ENCODE peak calls at places on chromosomes 2 and 18, in five cellular contexts. G, W, T, J and R are unnamed samples.

GRCh38 chr2:133086176-133086575 is 416.2 kb upstream of the LYPD1 start:
- DNase-seq in J (no peak), W (no peak), G (no peak), T (no peak), R (no peak)

GRCh38 chr2:120320318-120320851 is 25.6 kb upstream of the INHBB start:
- DNase-seq in W (no peak), T (no peak), G (no peak), J (no peak), R (peak; percentile 31)

GRCh38 chr18:53567935-53568574 is 656.4 kb downstream of the MBD2 start:
- DNase-seq in T (no peak), J (no peak), W (peak; percentile 55), G (peak; percentile 57), R (no peak)

GRCh38 chr2:29275186-29275585 is 160.0 kb downstream of the CLIP4 start:
- DNase-seq in G (no peak), J (no peak), W (no peak), T (no peak), R (no peak)

GRCh38 chr2:238848941-238849853 is 1.3 kb downstream of the TWIST2 start:
- DNase-seq in W (peak; percentile 54), T (no peak), J (no peak), G (peak; percentile 55), R (no peak)

GRCh38 chr2:141331127-141331526 is 799.7 kb downstream of the LRP1B start:
- DNase-seq in G (no peak), T (no peak), J (no peak), W (peak; percentile 73), R (no peak)

GRCh38 chr2:135037831-135038230 is 9.4 kb downstream of the MAP3K19 start:
- DNase-seq in G (no peak), W (peak; percentile 14), T (no peak), J (no peak), R (no peak)

GRCh38 chr18:3596324-3597158 is 146.6 kb downstream of the TGIF1 start:
- DNase-seq in J (peak; percentile 46), G (peak; percentile 47), T (peak; percentile 34), W (peak; percentile 64), R (no peak)

DNA sequence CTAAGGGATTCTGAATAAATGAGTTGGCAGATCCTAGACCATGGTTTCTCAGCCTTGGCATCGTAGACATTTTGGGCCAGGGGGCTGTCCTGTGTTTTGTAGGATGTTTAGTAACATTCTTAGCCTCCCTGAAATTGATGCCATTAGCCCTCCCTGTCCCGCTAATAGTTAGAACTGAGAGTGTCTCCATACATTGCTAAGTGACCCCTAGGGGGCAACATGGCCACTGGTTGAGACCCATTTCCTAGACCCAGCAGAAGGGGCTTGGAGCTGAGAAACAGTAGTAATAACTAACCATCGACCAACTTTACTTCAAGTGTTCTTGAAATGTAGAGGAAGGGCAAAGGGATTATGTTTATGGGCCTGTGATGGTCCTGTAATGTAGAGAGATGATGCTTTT is 40.8 kb downstream of the KCMF1 start:
- DNase-seq in T (no peak), W (no peak), J (no peak), G (peak; percentile 53), R (no peak)
- TF ChIP-seq CTCF in T (no peak), W (peak; percentile 12), J (no peak), G (peak; percentile 63), R (peak; percentile 16)

DNA sequence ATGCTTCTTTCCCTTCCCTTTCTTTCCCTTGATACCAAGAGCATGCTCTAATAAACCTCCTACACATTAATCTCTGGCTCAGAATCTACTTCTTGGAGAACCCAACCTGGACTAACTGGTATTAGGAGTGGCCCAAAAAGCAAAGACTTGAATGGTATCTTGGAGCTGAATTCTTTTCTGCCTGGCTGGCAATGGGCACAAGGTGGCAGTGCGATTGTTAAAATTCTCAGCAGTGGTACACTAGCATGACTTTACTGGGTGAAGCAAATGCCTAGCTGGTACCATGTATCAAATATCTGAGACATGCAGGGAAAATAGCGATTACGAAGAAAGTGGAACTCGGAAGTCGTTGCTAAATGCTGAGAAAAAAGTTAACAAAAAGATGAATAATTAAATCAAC is 376.1 kb downstream of the XIRP2 start:
- DNase-seq in G (peak; percentile 35), T (no peak), W (peak; percentile 34), J (no peak), R (no peak)
- TF ChIP-seq CTCF in G (peak; percentile 64), T (no peak), W (peak; percentile 20), J (no peak), R (no peak)

GRCh38 chr2:47520302-47520630 is 117.3 kb downstream of the MSH2 start:
- DNase-seq in J (no peak), G (no peak), W (no peak), T (no peak), R (no peak)

GRCh38 chr2:47521666-47522285 is 118.8 kb downstream of the MSH2 start:
- DNase-seq in G (no peak), J (no peak), W (no peak), T (no peak), R (no peak)

GRCh38 chr2:47528874-47529273 is 125.9 kb downstream of the MSH2 start:
- DNase-seq in T (no peak), W (no peak), G (no peak), J (no peak), R (no peak)

GRCh38 chr2:47520825-47521665 is 118.1 kb downstream of the MSH2 start:
- DNase-seq in G (no peak), W (peak; percentile 62), J (peak; percentile 46), T (peak; percentile 74), R (peak; percentile 64)

DNA sequence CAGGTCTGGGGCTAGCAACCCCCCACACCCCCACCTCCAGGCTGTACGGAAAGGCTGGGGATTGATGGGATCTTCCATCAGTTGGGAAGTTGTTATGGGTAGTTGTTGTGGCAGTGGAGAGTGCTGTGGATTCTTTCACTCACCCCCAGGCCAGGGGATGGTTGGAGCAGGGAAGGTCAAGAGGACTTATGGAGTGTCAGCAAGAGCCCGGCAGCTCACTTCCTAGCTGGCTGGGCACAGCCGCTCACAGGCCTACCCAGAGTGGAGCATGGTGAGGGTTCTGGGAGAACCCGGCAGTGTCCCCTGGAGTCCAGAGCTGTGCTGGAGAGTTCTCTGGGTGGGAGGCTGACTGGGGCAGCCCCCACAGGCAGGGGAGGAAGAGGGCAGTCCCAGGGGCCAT is 122.2 kb downstream of the MSH2 start:
- DNase-seq in W (no peak), J (no peak), T (no peak), G (no peak), R (no peak)
- TF ChIP-seq CTCF in W (no peak), J (no peak), T (no peak), G (no peak), R (no peak)

GRCh38 chr18:44968336-44968735 is 287.6 kb downstream of the SETBP1 start:
- DNase-seq in T (no peak), G (peak; percentile 25), W (no peak), J (no peak), R (no peak)
- TF ChIP-seq CTCF in T (no peak), G (peak; percentile 33), W (no peak), J (no peak), R (no peak)